ENCODE peak calls at places on chromosomes 3 and 15, in four cellular contexts. R is AG04450, Y is keratinocyte, G is PC-3. H is an unnamed sample.

GRCh38 chr15:31262901-31263671 is 63.5 kb upstream of the KLF13 start:
- DNase-seq in Y (peak; percentile 13), G (no peak), R (no peak), H (peak; percentile 34)

GRCh38 chr3:28745904-28746617 is 397.4 kb upstream of the AZI2 start:
- DNase-seq in Y (no peak), R (no peak), G (no peak), H (no peak)

GRCh38 chr3:163601426-163601825 is 1476.9 kb downstream of the SI start:
- DNase-seq in Y (no peak), R (no peak), G (peak; percentile 63), H (no peak)

GRCh38 chr3:125643127-125643526 is 47.8 kb upstream of the OSBPL11 start:
- DNase-seq in R (no peak), G (no peak), Y (no peak), H (no peak)

GRCh38 chr15:100559330-100559729 is 30.6 kb upstream of the CERS3 start:
- DNase-seq in G (peak; percentile 34), Y (no peak), R (peak; percentile 49), H (no peak)

GRCh38 chr3:150763841-150764483 is 993 bp upstream of the SIAH2 start:
- DNase-seq in Y (no peak), G (peak; percentile 63), R (no peak), H (peak; percentile 69)

GRCh38 chr15:70231484-70231883 is 133.8 kb upstream of the TLE3 start:
- DNase-seq in G (no peak), R (no peak), Y (no peak), H (no peak)

GRCh38 chr3:169966086-169966950 is at the start of gene SEC62:
- DNase-seq in G (peak; percentile 92), Y (peak; percentile 32), R (peak; percentile 79), H (peak; percentile 95)

GRCh38 chr3:54870423-54870822 is 57.4 kb downstream of the LRTM1 start:
- DNase-seq in G (peak; percentile 85), R (peak; percentile 89), Y (no peak), H (no peak)

GRCh38 chr3:123706871-123707270 is 122.0 kb upstream of the HACD2 start:
- DNase-seq in Y (no peak), G (peak; percentile 26), R (no peak), H (no peak)

GRCh38 chr3:63478962-63479660 is 173.4 kb upstream of the SNTN start:
- DNase-seq in G (no peak), R (no peak), Y (no peak), H (no peak)

GRCh38 chr3:25664066-25664809 is 469 bp downstream of the TOP2B start:
- DNase-seq in Y (no peak), R (no peak), G (peak; percentile 42), H (peak; percentile 73)

GRCh38 chr3:11556851-11557644 is 86.7 kb downstream of the VGLL4 start:
- DNase-seq in R (peak; percentile 61), G (no peak), Y (no peak), H (peak; percentile 62)

GRCh38 chr15:58398053-58398452 is 33.7 kb upstream of the LIPC start:
- DNase-seq in R (no peak), Y (no peak), G (no peak), H (no peak)

GRCh38 chr15:68401496-68402431 is 30.2 kb downstream of the ITGA11 start:
- DNase-seq in G (no peak), Y (no peak), R (no peak), H (no peak)

GRCh38 chr3:33064929-33065328 is 32.0 kb downstream of the GLB1 start:
- DNase-seq in Y (no peak), R (no peak), G (peak; percentile 12), H (no peak)

GRCh38 chr3:9793161-9793781 is 389 bp downstream of the ARPC4 start:
- DNase-seq in R (no peak), G (peak; percentile 26), Y (no peak), H (no peak)

GRCh38 chr3:9183011-9183410 is 66.4 kb downstream of the SRGAP3 start:
- DNase-seq in G (no peak), R (no peak), Y (no peak), H (peak; percentile 28)

GRCh38 chr15:23416349-23417276 is 30.4 kb downstream of the GOLGA6L2 start:
- DNase-seq in G (no peak), R (no peak), Y (no peak), H (no peak)

GRCh38 chr15:101354891-101355623 is 60.0 kb upstream of the SNRPA1 start:
- DNase-seq in R (no peak), G (no peak), Y (no peak), H (no peak)

GRCh38 chr3:35291837-35292236 is 347.5 kb upstream of the ARPP21 start:
- DNase-seq in R (no peak), G (no peak), Y (no peak), H (no peak)

GRCh38 chr15:65944404-65944803 is 75.1 kb downstream of the RAB11A start:
- DNase-seq in Y (no peak), G (no peak), R (no peak), H (no peak)

GRCh38 chr3:131217296-131217741 is 164.3 kb upstream of the NUDT16 start:
- DNase-seq in R (no peak), Y (peak; percentile 38), G (peak; percentile 92), H (no peak)

GRCh38 chr3:16288664-16289063 is 23.7 kb downstream of the OXNAD1 start:
- DNase-seq in R (no peak), Y (no peak), G (no peak), H (peak; percentile 33)

GRCh38 chr3:15050405-15051092 is 14.6 kb downstream of the MRPS25 start:
- DNase-seq in R (no peak), G (no peak), Y (no peak), H (no peak)

GRCh38 chr3:70919091-70919490 is 606.7 kb upstream of the MDFIC2 start:
- DNase-seq in R (no peak), Y (no peak), G (no peak), H (no peak)

GRCh38 chr15:60389261-60390077 is 8.3 kb downstream of the ANXA2 start:
- DNase-seq in Y (peak; percentile 42), R (no peak), G (no peak), H (no peak)

GRCh38 chr3:184259878-184260570 is 1.3 kb downstream of the CAMK2N2 start:
- DNase-seq in R (no peak), Y (no peak), G (peak; percentile 34), H (peak; percentile 29)
- H3K27me3 ChIP-seq in R (peaks cover 31% of the 10 kb centered on the region), Y (peaks cover 22% of the 10 kb centered on the region), G (no peaks in the 10 kb centered on the region), H (peaks cover 71% of the 10 kb centered on the region)

GRCh38 chr15:40893019-40893723 is 1.1 kb upstream of the VPS18 start:
- DNase-seq in G (no peak), Y (no peak), R (no peak), H (no peak)
- H3K4me3 ChIP-seq in G (no peak overlapping the region), Y (no peak overlapping the region), R (no peak overlapping the region), H (peak overlapping the region; percentile 83)

DNA sequence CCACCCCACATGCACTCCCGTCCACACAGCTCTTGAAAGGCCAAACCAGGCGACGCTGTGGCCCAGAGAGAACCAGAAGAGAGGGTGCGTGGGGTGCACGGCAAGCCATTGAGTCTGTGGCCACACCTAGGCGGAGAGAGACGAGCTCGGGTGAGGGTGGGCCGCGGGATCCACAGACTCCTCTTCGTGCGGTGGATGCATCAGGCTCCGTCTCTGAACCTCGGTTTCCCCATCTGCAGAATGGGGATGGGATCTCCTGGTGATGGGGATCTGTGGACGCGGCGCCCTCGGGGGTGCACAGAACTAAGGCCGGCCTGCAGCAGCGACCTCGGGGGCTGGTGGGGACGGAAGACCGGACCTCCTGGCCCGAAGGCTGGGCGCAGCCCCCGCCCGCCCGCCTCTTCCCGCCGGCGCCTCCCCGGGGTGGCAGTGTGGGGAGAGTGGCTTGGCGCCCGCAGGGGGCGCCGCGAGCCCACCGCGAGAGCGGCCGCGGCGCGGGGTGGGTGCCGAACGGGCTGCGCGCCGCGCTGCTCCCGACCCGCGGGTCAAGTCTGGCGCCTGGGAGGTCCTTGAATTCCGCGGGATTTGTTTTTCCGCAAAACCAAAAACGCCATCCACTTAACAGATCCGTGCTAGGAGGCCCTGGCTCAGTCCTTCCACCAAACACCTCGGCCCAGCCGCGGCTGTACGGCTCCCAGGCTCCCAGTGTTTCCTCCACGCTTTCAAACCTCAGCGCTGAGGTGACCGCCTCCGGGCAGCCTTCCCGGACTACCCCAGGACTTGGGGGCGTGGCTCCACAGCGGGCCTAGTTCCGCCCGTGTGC is 13.2 kb upstream of the ADPGK start:
- DNase-seq in Y (no peak), R (no peak), G (peak; percentile 19), H (peak; percentile 44)
- H3K27me3 ChIP-seq in Y (peaks cover 12% of the 10 kb centered on the region), R (no peaks in the 10 kb centered on the region), G (peaks cover 18% of the 10 kb centered on the region), H (peaks cover 85% of the 10 kb centered on the region)

GRCh38 chr3:178320481-178321352 is 215.5 kb upstream of the KCNMB2 start:
- DNase-seq in G (peak; percentile 28), R (peak; percentile 53), Y (no peak), H (peak; percentile 73)

DNA sequence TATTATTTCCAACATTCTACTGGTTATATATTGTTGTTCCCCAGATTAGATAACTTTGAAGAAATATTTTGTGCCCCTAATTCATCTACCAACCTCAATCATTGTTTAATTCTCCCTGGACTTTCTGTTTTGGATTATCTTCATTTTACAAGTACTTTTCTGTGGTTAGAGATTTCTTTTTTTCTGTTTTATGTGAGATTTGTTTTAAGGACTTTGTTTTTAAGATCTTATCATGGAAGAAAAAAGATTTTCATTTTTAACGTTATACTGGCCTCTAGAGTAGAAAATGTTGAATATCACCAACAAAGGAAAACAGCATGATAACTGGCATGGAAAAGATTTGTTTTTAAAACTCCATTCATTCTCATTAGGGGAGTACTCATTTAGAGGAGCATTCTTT is 210.9 kb upstream of the KCNMB2 start:
- DNase-seq in R (peak; percentile 15), Y (no peak), G (peak; percentile 61), H (no peak)
- H3K4me3 ChIP-seq in R (no peak overlapping the region), Y (no peak overlapping the region), G (no peak overlapping the region), H (no peak overlapping the region)

DNA sequence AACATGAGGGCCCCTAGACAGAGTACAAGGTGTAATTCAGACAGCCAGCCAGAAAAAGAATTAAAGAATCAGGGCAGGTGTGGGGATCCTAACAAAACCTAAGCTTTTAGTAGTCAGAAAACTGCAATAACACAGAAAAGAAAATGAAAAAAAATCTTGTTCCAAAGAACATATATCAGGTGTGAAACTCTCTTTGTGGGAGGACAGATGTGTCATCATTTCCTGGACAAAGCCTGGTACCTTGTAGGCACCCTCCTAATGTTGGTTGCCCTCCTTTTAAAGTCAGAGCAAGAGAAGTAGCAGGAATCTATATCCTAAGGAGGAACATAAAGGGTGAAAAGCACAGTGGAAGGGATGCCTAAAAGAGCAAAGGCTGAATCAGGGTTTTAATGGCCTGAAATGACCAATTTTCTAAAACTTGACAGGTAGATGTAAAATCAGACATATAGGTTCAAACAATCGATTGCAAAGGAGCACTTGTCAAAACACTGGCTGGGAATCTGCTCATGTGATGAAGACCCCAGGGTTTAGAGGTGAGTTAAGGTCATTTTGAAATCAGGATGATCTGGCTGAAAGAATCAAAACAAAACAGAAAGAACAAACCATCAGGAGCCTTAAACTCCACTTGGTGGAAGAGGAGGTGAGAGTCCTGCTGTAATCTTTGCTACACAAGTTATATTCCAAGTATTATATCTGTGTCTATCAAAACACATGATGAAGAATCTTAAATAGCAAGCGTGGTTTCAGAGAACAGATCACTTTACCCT is 54.9 kb downstream of the TGFBR2 start:
- DNase-seq in R (no peak), G (no peak), Y (no peak), H (no peak)
- H3K27me3 ChIP-seq in R (no peaks in the 10 kb centered on the region), G (no peaks in the 10 kb centered on the region), Y (no peaks in the 10 kb centered on the region), H (no peaks in the 10 kb centered on the region)

GRCh38 chr3:23601020-23601822 is 204.5 kb upstream of the UBE2E1 start:
- DNase-seq in R (no peak), Y (no peak), G (no peak), H (no peak)
- H3K4me3 ChIP-seq in R (no peak overlapping the region), Y (no peak overlapping the region), G (no peak overlapping the region), H (no peak overlapping the region)

GRCh38 chr3:184733971-184734608 is 22.2 kb upstream of the MAGEF1 start:
- DNase-seq in G (no peak), R (no peak), Y (no peak), H (no peak)
- H3K27me3 ChIP-seq in G (no peaks in the 10 kb centered on the region), R (peaks cover 13% of the 10 kb centered on the region), Y (no peaks in the 10 kb centered on the region), H (peaks cover 9% of the 10 kb centered on the region)